ENCODE peak calls at places on chromosomes 12 and 14, in six cellular contexts. One of them, this sample, is unnamed.

GRCh38 chr14:68199465-68200145 is 380.0 kb downstream of the RAD51B start:
- DNase-seq in GM23248: no peak
- DNase-seq in fibroblast of pulmonary artery: peak; percentile 98
- DNase-seq in Daoy: peak; percentile 89
- DNase-seq in stimulated activated CD4-positive, alpha-beta T cell treated with anti-CD3 and anti-CD28 coated beads, Interleukin-1b, Interleukin-23, amount 100 ng/mL, for 24 hours: no peak
- DNase-seq in AG09319: peak; percentile 44
- DNase-seq in this sample: peak; percentile 66

GRCh38 chr12:101940400-101940950 is 63.1 kb downstream of the DRAM1 start:
- DNase-seq in fibroblast of pulmonary artery: peak; percentile 14
- DNase-seq in Daoy: no peak
- DNase-seq in GM23248: no peak
- DNase-seq in AG09319: no peak
- DNase-seq in stimulated activated CD4-positive, alpha-beta T cell treated with anti-CD3 and anti-CD28 coated beads, Interleukin-1b, Interleukin-23, amount 100 ng/mL, for 24 hours: no peak
- DNase-seq in this sample: no peak

GRCh38 chr12:54734196-54734950 is 86.2 kb upstream of the DCD start:
- DNase-seq in AG09319: no peak
- DNase-seq in Daoy: no peak
- DNase-seq in fibroblast of pulmonary artery: no peak
- DNase-seq in stimulated activated CD4-positive, alpha-beta T cell treated with anti-CD3 and anti-CD28 coated beads, Interleukin-1b, Interleukin-23, amount 100 ng/mL, for 24 hours: no peak
- DNase-seq in GM23248: no peak
- DNase-seq in this sample: no peak

GRCh38 chr14:69366761-69367160 is 31.3 kb downstream of the ERH start:
- DNase-seq in stimulated activated CD4-positive, alpha-beta T cell treated with anti-CD3 and anti-CD28 coated beads, Interleukin-1b, Interleukin-23, amount 100 ng/mL, for 24 hours: no peak
- DNase-seq in AG09319: no peak
- DNase-seq in fibroblast of pulmonary artery: no peak
- DNase-seq in GM23248: no peak
- DNase-seq in Daoy: no peak
- DNase-seq in this sample: no peak

GRCh38 chr14:75334191-75335051 is 55.8 kb downstream of the FOS start:
- DNase-seq in fibroblast of pulmonary artery: no peak
- DNase-seq in stimulated activated CD4-positive, alpha-beta T cell treated with anti-CD3 and anti-CD28 coated beads, Interleukin-1b, Interleukin-23, amount 100 ng/mL, for 24 hours: peak; percentile 28
- DNase-seq in AG09319: no peak
- DNase-seq in GM23248: peak; percentile 42
- DNase-seq in Daoy: no peak
- DNase-seq in this sample: no peak

GRCh38 chr12:96233168-96233567 is 39.0 kb downstream of the ELK3 start:
- DNase-seq in GM23248: no peak
- DNase-seq in fibroblast of pulmonary artery: peak; percentile 76
- DNase-seq in Daoy: no peak
- DNase-seq in AG09319: no peak
- DNase-seq in stimulated activated CD4-positive, alpha-beta T cell treated with anti-CD3 and anti-CD28 coated beads, Interleukin-1b, Interleukin-23, amount 100 ng/mL, for 24 hours: no peak
- DNase-seq in this sample: no peak

GRCh38 chr12:67251012-67251411 is 18.1 kb upstream of the CAND1 start:
- DNase-seq in GM23248: no peak
- DNase-seq in fibroblast of pulmonary artery: no peak
- DNase-seq in stimulated activated CD4-positive, alpha-beta T cell treated with anti-CD3 and anti-CD28 coated beads, Interleukin-1b, Interleukin-23, amount 100 ng/mL, for 24 hours: no peak
- DNase-seq in Daoy: no peak
- DNase-seq in AG09319: no peak
- DNase-seq in this sample: no peak

GRCh38 chr12:94594443-94594825 is 55.9 kb downstream of the TMCC3 start:
- DNase-seq in fibroblast of pulmonary artery: no peak
- DNase-seq in AG09319: no peak
- DNase-seq in stimulated activated CD4-positive, alpha-beta T cell treated with anti-CD3 and anti-CD28 coated beads, Interleukin-1b, Interleukin-23, amount 100 ng/mL, for 24 hours: no peak
- DNase-seq in Daoy: peak; percentile 41
- DNase-seq in GM23248: no peak
- DNase-seq in this sample: no peak

GRCh38 chr12:113201187-113202177 is 16.0 kb downstream of the RITA1 start:
- DNase-seq in GM23248: no peak
- DNase-seq in fibroblast of pulmonary artery: no peak
- DNase-seq in stimulated activated CD4-positive, alpha-beta T cell treated with anti-CD3 and anti-CD28 coated beads, Interleukin-1b, Interleukin-23, amount 100 ng/mL, for 24 hours: no peak
- DNase-seq in Daoy: no peak
- DNase-seq in AG09319: no peak
- DNase-seq in this sample: no peak

GRCh38 chr14:52365071-52365470 is 51.0 kb downstream of the PTGER2 start:
- DNase-seq in GM23248: no peak
- DNase-seq in stimulated activated CD4-positive, alpha-beta T cell treated with anti-CD3 and anti-CD28 coated beads, Interleukin-1b, Interleukin-23, amount 100 ng/mL, for 24 hours: no peak
- DNase-seq in AG09319: no peak
- DNase-seq in fibroblast of pulmonary artery: no peak
- DNase-seq in Daoy: no peak
- DNase-seq in this sample: no peak